ENCODE peak calls at places on chromosomes 3 and 15, in four cellular contexts. T is activated T-cell treated with anti-CD3 and anti-CD28 coated beads, Interleukin-2, amount 50 U/mL, for 72 hours; N is cardiac fibroblast; L is DMS153. K is an unnamed sample.

GRCh38 chr15:95174880-95175279 is 943.5 kb downstream of the MCTP2 start:
- DNase-seq in L (no peak), T (no peak), N (peak), K (no peak)

GRCh38 chr15:65460948-65461347 is 38.2 kb upstream of the IGDCC4 start:
- DNase-seq in T (peak), L (no peak), N (peak), K (no peak)

GRCh38 chr3:58167431-58168351 is 43.1 kb downstream of the DNASE1L3 start:
- DNase-seq in N (peak), L (no peak), T (peak), K (peak)

GRCh38 chr15:74958908-74959642 is 2.5 kb upstream of the RPP25 start:
- DNase-seq in T (no peak), L (no peak), N (no peak), K (no peak)

GRCh38 chr15:90266485-90266884 is 1.0 kb downstream of the NGRN start:
- DNase-seq in T (peak), L (no peak), N (peak), K (no peak)

GRCh38 chr3:19365471-19365870 is 217.2 kb downstream of the KCNH8 start:
- DNase-seq in T (no peak), L (no peak), N (no peak), K (no peak)

GRCh38 chr15:89399390-89400120 is 64.9 kb upstream of the POLG start:
- DNase-seq in N (no peak), T (peak), L (peak), K (peak)

GRCh38 chr3:10310578-10310977 is 10.3 kb downstream of the SEC13 start:
- DNase-seq in T (no peak), L (no peak), N (no peak), K (no peak)

GRCh38 chr15:49439678-49440375 is 16.8 kb downstream of the FGF7 start:
- DNase-seq in T (no peak), N (no peak), L (no peak), K (no peak)

GRCh38 chr15:70321106-70321809 is 223.5 kb upstream of the TLE3 start:
- DNase-seq in N (no peak), T (no peak), L (no peak), K (no peak)

GRCh38 chr3:18409266-18409665 is 15.9 kb downstream of the SATB1 start:
- DNase-seq in T (no peak), L (no peak), N (no peak), K (no peak)

GRCh38 chr3:133464573-133464972 is 64.7 kb downstream of the BFSP2 start:
- DNase-seq in L (no peak), T (no peak), N (peak), K (peak)

GRCh38 chr3:132321321-132321720 is 4.1 kb downstream of the ACP3 start:
- DNase-seq in N (peak), T (no peak), L (no peak), K (no peak)

GRCh38 chr3:66386925-66387650 is 113.7 kb downstream of the LRIG1 start:
- DNase-seq in L (no peak), N (no peak), T (no peak), K (no peak)

GRCh38 chr3:126512916-126513650 is 4.5 kb downstream of the UROC1 start:
- DNase-seq in L (no peak), N (no peak), T (no peak), K (no peak)

GRCh38 chr3:39344746-39345344 is 15.3 kb downstream of the CCR8 start:
- DNase-seq in N (no peak), L (no peak), T (no peak), K (no peak)